ENCODE peak calls at places on chromosomes 16 and 17, in six cellular contexts. One of them, this sample, is unnamed.

GRCh38 chr16:66660422-66661209 is 35.9 kb downstream of the CMTM4 start:
- DNase-seq in iPS DF 19.7: no peak
- DNase-seq in KBM-7: peak; percentile 78
- DNase-seq in A549: peak; percentile 84
- DNase-seq in cardiac fibroblast: peak; percentile 89
- DNase-seq in Right ventricle myocardium superior: peak; percentile 81
- DNase-seq in this sample: peak; percentile 71

GRCh38 chr16:78045865-78046581 is 23.7 kb downstream of the CLEC3A start:
- DNase-seq in iPS DF 19.7: peak; percentile 40
- DNase-seq in cardiac fibroblast: peak; percentile 51
- DNase-seq in Right ventricle myocardium superior: peak; percentile 72
- DNase-seq in A549: peak; percentile 36
- DNase-seq in KBM-7: peak; percentile 40
- DNase-seq in this sample: peak; percentile 76

GRCh38 chr17:41725134-41725533 is 9.3 kb downstream of the HAP1 start:
- DNase-seq in iPS DF 19.7: no peak
- DNase-seq in A549: no peak
- DNase-seq in cardiac fibroblast: no peak
- DNase-seq in KBM-7: no peak
- DNase-seq in Right ventricle myocardium superior: no peak
- DNase-seq in this sample: no peak

GRCh38 chr17:31523862-31524730 is 132.6 kb downstream of the RAB11FIP4 start:
- DNase-seq in cardiac fibroblast: no peak
- DNase-seq in A549: no peak
- DNase-seq in iPS DF 19.7: no peak
- DNase-seq in KBM-7: no peak
- DNase-seq in Right ventricle myocardium superior: no peak
- DNase-seq in this sample: no peak

GRCh38 chr17:13510062-13510461 is 91.7 kb downstream of the HS3ST3A1 start:
- DNase-seq in A549: no peak
- DNase-seq in cardiac fibroblast: peak; percentile 49
- DNase-seq in KBM-7: no peak
- DNase-seq in iPS DF 19.7: no peak
- DNase-seq in Right ventricle myocardium superior: no peak
- DNase-seq in this sample: no peak

GRCh38 chr17:73991260-73991659 is 212.2 kb upstream of the RPL38 start:
- DNase-seq in A549: no peak
- DNase-seq in iPS DF 19.7: no peak
- DNase-seq in KBM-7: no peak
- DNase-seq in cardiac fibroblast: no peak
- DNase-seq in Right ventricle myocardium superior: no peak
- DNase-seq in this sample: no peak

GRCh38 chr16:3645504-3646347 is 8.8 kb upstream of the DNASE1 start:
- DNase-seq in A549: no peak
- DNase-seq in Right ventricle myocardium superior: peak; percentile 25
- DNase-seq in cardiac fibroblast: peak; percentile 10
- DNase-seq in KBM-7: no peak
- DNase-seq in iPS DF 19.7: no peak
- DNase-seq in this sample: no peak

GRCh38 chr17:72118588-72119279 is 2.1 kb upstream of the SOX9 start:
- DNase-seq in iPS DF 19.7: no peak
- DNase-seq in A549: peak; percentile 84
- DNase-seq in Right ventricle myocardium superior: no peak
- DNase-seq in cardiac fibroblast: peak; percentile 91
- DNase-seq in KBM-7: peak; percentile 26
- DNase-seq in this sample: peak; percentile 68

GRCh38 chr17:77319211-77320031 is 178.7 kb downstream of the SEC14L1 start:
- DNase-seq in KBM-7: peak; percentile 88
- DNase-seq in cardiac fibroblast: peak; percentile 85
- DNase-seq in A549: peak; percentile 93
- DNase-seq in Right ventricle myocardium superior: peak; percentile 86
- DNase-seq in iPS DF 19.7: no peak
- DNase-seq in this sample: peak; percentile 80

GRCh38 chr16:56400458-56400857 is 24.9 kb downstream of the AMFR start:
- DNase-seq in A549: no peak
- DNase-seq in Right ventricle myocardium superior: no peak
- DNase-seq in cardiac fibroblast: no peak
- DNase-seq in KBM-7: no peak
- DNase-seq in iPS DF 19.7: no peak
- DNase-seq in this sample: no peak

GRCh38 chr17:63096426-63096825 is 130.4 kb downstream of the TANC2 start:
- DNase-seq in iPS DF 19.7: no peak
- DNase-seq in KBM-7: no peak
- DNase-seq in cardiac fibroblast: no peak
- DNase-seq in Right ventricle myocardium superior: no peak
- DNase-seq in A549: no peak
- DNase-seq in this sample: no peak

GRCh38 chr16:1752853-1753252 is 18.5 kb downstream of the NME3 start:
- DNase-seq in cardiac fibroblast: no peak
- DNase-seq in Right ventricle myocardium superior: no peak
- DNase-seq in iPS DF 19.7: no peak
- DNase-seq in KBM-7: no peak
- DNase-seq in A549: no peak
- DNase-seq in this sample: no peak

GRCh38 chr16:22055881-22056280 is 36.5 kb upstream of the VWA3A start:
- DNase-seq in KBM-7: no peak
- DNase-seq in cardiac fibroblast: no peak
- DNase-seq in Right ventricle myocardium superior: no peak
- DNase-seq in A549: no peak
- DNase-seq in iPS DF 19.7: no peak
- DNase-seq in this sample: no peak

GRCh38 chr17:76449126-76449525 is 3.8 kb downstream of the UBE2O start:
- DNase-seq in KBM-7: no peak
- DNase-seq in Right ventricle myocardium superior: no peak
- DNase-seq in cardiac fibroblast: no peak
- DNase-seq in iPS DF 19.7: no peak
- DNase-seq in A549: no peak
- DNase-seq in this sample: no peak

GRCh38 chr17:45231481-45232116 is 9.9 kb downstream of the FMNL1 start:
- DNase-seq in iPS DF 19.7: no peak
- DNase-seq in cardiac fibroblast: no peak
- DNase-seq in A549: peak; percentile 78
- DNase-seq in KBM-7: no peak
- DNase-seq in Right ventricle myocardium superior: peak; percentile 52
- DNase-seq in this sample: no peak

GRCh38 chr16:87000007-87000406 is 317.2 kb downstream of the C16orf95 start:
- DNase-seq in A549: peak; percentile 39
- DNase-seq in KBM-7: no peak
- DNase-seq in Right ventricle myocardium superior: no peak
- DNase-seq in cardiac fibroblast: no peak
- DNase-seq in iPS DF 19.7: no peak
- DNase-seq in this sample: no peak

GRCh38 chr17:4843451-4843850 is 10.3 kb downstream of the MINK1 start:
- DNase-seq in KBM-7: peak; percentile 21
- DNase-seq in iPS DF 19.7: no peak
- DNase-seq in cardiac fibroblast: no peak
- DNase-seq in Right ventricle myocardium superior: no peak
- DNase-seq in A549: no peak
- DNase-seq in this sample: no peak

GRCh38 chr16:57147381-57148191 is 38.3 kb downstream of the PSME3IP1 start:
- DNase-seq in KBM-7: peak; percentile 94
- DNase-seq in A549: no peak
- DNase-seq in cardiac fibroblast: peak; percentile 41
- DNase-seq in Right ventricle myocardium superior: peak; percentile 54
- DNase-seq in iPS DF 19.7: no peak
- DNase-seq in this sample: peak; percentile 65

GRCh38 chr17:4479340-4479981 is 19.2 kb upstream of the SPNS2 start:
- DNase-seq in iPS DF 19.7: no peak
- DNase-seq in A549: no peak
- DNase-seq in cardiac fibroblast: no peak
- DNase-seq in KBM-7: no peak
- DNase-seq in Right ventricle myocardium superior: no peak
- DNase-seq in this sample: no peak

GRCh38 chr16:9092963-9093477 is 1.6 kb downstream of the HAPSTR1 start:
- DNase-seq in iPS DF 19.7: no peak
- DNase-seq in Right ventricle myocardium superior: no peak
- DNase-seq in A549: peak; percentile 18
- DNase-seq in KBM-7: no peak
- DNase-seq in cardiac fibroblast: no peak
- DNase-seq in this sample: peak; percentile 66

This sample was measured in heart left ventricle.